ENCODE peak calls at places on chromosome X, in four cellular contexts. Z, R, I and N are unnamed samples.

GRCh38 chrX:150060406-150060805 is 122.1 kb upstream of the EOLA2 start:
- DNase-seq in Z (no peak), R (no peak), I (peak; percentile 54), N (no peak)

GRCh38 chrX:111270339-111270738 is at the start of gene CAPN6:
- DNase-seq in Z (peak; percentile 9), R (no peak), I (peak; percentile 40), N (peak; percentile 19)

GRCh38 chrX:153744210-153745066 is 19.6 kb upstream of the PLXNB3 start:
- DNase-seq in Z (peak; percentile 23), R (peak; percentile 48), I (peak; percentile 43), N (no peak)

GRCh38 chrX:153646620-153647373 is at the start of gene DUSP9:
- DNase-seq in Z (no peak), R (no peak), I (peak; percentile 48), N (peak; percentile 37)

GRCh38 chrX:143934542-143934941 is 50.7 kb downstream of the UBE2NL start:
- DNase-seq in Z (no peak), R (no peak), I (no peak), N (no peak)

GRCh38 chrX:33285550-33285949 is 74.2 kb upstream of the DMD start:
- DNase-seq in Z (no peak), R (no peak), I (no peak), N (no peak)

GRCh38 chrX:17826609-17827496 is 34.2 kb downstream of the RAI2 start:
- DNase-seq in Z (no peak), R (no peak), I (peak; percentile 10), N (no peak)

GRCh38 chrX:258291-259040 is 22.7 kb upstream of the PLCXD1 start:
- DNase-seq in Z (no peak), R (no peak), I (no peak), N (no peak)

GRCh38 chrX:39298821-39299220 is 497.6 kb downstream of the MID1IP1 start:
- DNase-seq in Z (no peak), R (no peak), I (no peak), N (no peak)

GRCh38 chrX:119482497-119483480 is 14.5 kb downstream of the SLC25A5 start:
- DNase-seq in Z (peak; percentile 69), R (peak; percentile 62), I (peak; percentile 71), N (peak; percentile 58)

GRCh38 chrX:65581661-65582339 is 47.2 kb upstream of the LAS1L start:
- DNase-seq in Z (peak; percentile 37), R (peak; percentile 32), I (peak; percentile 69), N (peak; percentile 80)

GRCh38 chrX:46758956-46759644 is at the start of gene SLC9A7:
- DNase-seq in Z (peak; percentile 72), R (peak; percentile 68), I (peak; percentile 83), N (peak; percentile 79)

GRCh38 chrX:97267376-97267775 is 383.7 kb downstream of the RPA4 start:
- DNase-seq in Z (no peak), R (no peak), I (peak; percentile 4), N (peak; percentile 6)

GRCh38 chrX:78989349-78989748 is 44.2 kb downstream of the P2RY10 start:
- DNase-seq in Z (no peak), R (no peak), I (no peak), N (no peak)
- H3K9me3 ChIP-seq in Z (no peaks in the 10 kb centered on the region), R (no peaks in the 10 kb centered on the region), I (no peaks in the 10 kb centered on the region), N (peaks cover 6% of the 10 kb centered on the region)

DNA sequence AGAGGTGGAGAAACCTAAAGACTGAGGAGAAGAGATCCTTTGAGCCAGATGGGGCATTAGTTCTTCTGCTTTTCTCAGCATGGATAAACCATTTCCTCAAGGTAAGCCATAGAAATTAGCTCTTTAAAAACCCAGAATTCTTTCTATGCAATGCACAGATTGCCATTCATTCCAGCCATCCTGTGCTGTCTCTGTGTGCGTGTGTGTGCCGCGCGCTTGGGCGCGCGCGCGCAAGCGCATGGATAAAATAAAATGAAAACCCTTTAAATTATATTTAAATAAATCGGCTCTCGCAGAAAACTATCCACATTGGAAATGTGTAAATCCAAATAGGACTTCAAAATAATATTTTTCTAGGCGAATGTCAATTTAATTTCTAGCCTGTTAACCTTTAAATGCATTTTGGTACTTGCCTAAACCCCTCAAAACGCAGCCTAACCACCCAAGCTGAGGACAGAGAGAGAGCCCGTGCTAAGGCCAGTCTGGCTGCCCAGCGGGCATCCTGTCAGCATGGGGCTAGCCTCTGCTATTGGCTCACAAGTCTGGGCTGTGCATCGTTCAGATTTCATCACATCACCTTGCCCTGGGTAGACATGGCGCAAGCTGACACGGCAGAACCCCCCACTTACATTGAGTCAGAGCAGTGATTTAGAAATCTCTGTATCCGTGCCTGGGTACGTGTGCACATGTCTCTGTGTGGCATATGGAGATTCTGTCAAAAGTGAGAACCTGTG is 112.9 kb upstream of the VAMP7 start:
- DNase-seq in Z (peak; percentile 27), R (no peak), I (peak; percentile 59), N (peak; percentile 83)
- H3K4me3 ChIP-seq in Z (peak overlapping the region; percentile 52), R (peak overlapping the region; percentile 52), I (peak overlapping the region; percentile 85), N (peak overlapping the region; percentile 91)

DNA sequence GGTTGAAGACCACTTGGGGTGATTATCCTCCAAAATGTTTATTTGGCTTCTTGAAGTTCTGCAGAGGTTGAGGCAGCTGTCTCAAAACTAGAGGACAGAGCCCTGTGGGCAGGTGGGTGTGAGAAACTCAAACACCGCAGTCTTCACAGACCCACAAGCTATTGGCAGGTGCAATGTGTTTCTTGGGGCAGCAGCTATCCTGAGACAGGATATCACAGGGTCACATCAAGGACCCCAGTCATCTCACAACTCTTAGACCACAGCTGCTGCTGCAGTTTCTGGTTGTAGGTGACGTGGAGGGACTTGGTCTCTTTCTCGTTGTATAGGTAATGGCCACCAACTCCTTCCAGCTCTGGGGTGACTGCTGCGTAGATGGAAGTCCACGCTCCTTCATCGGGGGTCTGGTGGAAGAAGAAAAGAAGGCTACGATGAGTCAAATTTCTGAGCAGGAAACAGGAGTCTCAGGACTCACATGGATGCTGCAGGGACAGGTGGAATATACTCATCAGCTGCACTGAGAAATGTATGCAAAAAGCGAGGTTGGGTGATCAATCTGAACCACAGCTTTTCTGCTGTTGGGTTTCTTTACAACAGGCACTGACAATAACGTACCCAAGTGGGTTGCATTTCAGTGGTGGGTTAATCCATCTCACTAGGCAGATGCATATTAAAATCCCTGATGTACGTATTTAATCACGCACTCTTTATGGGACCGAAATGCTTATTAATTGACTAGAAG is 279.8 kb downstream of the DHRSX start:
- DNase-seq in Z (no peak), R (no peak), I (no peak), N (no peak)
- H3K9me3 ChIP-seq in Z (peaks cover 9% of the 10 kb centered on the region), R (peaks cover 4% of the 10 kb centered on the region), I (no peaks in the 10 kb centered on the region), N (peaks cover 17% of the 10 kb centered on the region)

DNA sequence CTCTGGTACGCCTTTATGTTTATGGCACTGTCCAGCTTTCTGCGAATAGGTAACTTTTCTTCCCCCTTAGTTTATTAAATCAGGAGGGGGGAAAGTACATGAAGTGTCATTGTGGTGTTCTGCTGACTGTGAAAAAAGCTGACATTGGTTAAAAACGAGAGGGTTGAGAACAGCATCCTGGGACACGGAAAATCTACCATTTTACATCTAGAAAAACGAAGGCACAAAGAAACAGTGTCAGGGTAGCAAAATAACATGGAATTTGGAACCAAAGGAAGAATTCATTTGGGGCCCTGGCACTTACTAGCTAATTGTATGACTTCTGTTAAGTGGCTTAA is 1.2 kb upstream of the AMOT start:
- DNase-seq in Z (no peak), R (no peak), I (no peak), N (no peak)
- H3K4me3 ChIP-seq in Z (peak overlapping the region; percentile 71), R (peak overlapping the region; percentile 67), I (peak overlapping the region; percentile 79), N (peak overlapping the region; percentile 79)

DNA sequence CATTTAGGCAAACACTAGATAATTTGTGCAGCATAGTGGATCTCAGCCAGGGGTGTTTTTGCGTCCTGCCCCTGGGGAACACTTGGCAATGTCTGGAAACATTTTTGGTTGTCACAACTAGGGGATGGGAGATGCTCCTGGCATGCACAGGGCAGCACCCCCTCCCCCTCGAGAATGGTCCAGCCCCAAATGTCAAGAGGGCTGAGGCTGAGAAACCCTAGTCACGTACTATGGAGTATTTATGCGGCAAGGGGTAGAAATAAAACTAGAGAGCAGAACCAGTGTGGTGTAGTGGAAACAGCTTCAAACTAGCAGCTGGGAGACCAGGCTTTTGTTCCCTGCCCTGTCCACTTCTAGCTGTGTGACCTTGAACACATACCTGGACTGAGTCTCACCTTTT is 38.2 kb upstream of the CLCN4 start:
- DNase-seq in Z (no peak), R (no peak), I (no peak), N (no peak)
- H3K9me3 ChIP-seq in Z (no peaks in the 10 kb centered on the region), R (no peaks in the 10 kb centered on the region), I (no peaks in the 10 kb centered on the region), N (no peaks in the 10 kb centered on the region)